ENCODE peak calls at places on chromosomes 3 and 15, in five cellular contexts. One of them, this sample, is unnamed.

GRCh38 chr15:88255496-88256171 is 905 bp downstream of the NTRK3 start:
- DNase-seq in Peyer's patch: no peak
- DNase-seq in kidney: no peak
- DNase-seq in A549: peak
- DNase-seq in hepatocyte: peak
- DNase-seq in this sample: no peak

GRCh38 chr15:92011611-92012367 is 158.3 kb downstream of the SLCO3A1 start:
- DNase-seq in kidney: no peak
- DNase-seq in hepatocyte: no peak
- DNase-seq in A549: no peak
- DNase-seq in Peyer's patch: no peak
- DNase-seq in this sample: peak

GRCh38 chr3:38454179-38454883 is 641 bp downstream of the ACVR2B start:
- DNase-seq in A549: peak
- DNase-seq in kidney: peak
- DNase-seq in hepatocyte: peak
- DNase-seq in Peyer's patch: peak
- DNase-seq in this sample: peak

GRCh38 chr15:100595964-100596363 is 6.0 kb downstream of the LINS1 start:
- DNase-seq in A549: no peak
- DNase-seq in Peyer's patch: no peak
- DNase-seq in kidney: no peak
- DNase-seq in hepatocyte: no peak
- DNase-seq in this sample: no peak

GRCh38 chr15:74792227-74793016 is 10.5 kb downstream of the CSK start:
- DNase-seq in hepatocyte: no peak
- DNase-seq in kidney: no peak
- DNase-seq in A549: no peak
- DNase-seq in Peyer's patch: no peak
- DNase-seq in this sample: no peak

GRCh38 chr3:73021301-73021700 is 24.7 kb downstream of the PPP4R2 start:
- DNase-seq in A549: no peak
- DNase-seq in kidney: no peak
- DNase-seq in Peyer's patch: no peak
- DNase-seq in hepatocyte: no peak
- DNase-seq in this sample: no peak

GRCh38 chr3:115858995-115859807 is 235.9 kb downstream of the GAP43 start:
- DNase-seq in A549: no peak
- DNase-seq in hepatocyte: no peak
- DNase-seq in kidney: no peak
- DNase-seq in Peyer's patch: no peak
- DNase-seq in this sample: no peak

GRCh38 chr3:89521328-89521727 is 413.9 kb downstream of the EPHA3 start:
- DNase-seq in hepatocyte: no peak
- DNase-seq in Peyer's patch: no peak
- DNase-seq in kidney: no peak
- DNase-seq in A549: no peak
- DNase-seq in this sample: no peak

GRCh38 chr15:88835646-88836045 is 32.4 kb downstream of the ACAN start:
- DNase-seq in kidney: no peak
- DNase-seq in Peyer's patch: no peak
- DNase-seq in A549: no peak
- DNase-seq in hepatocyte: no peak
- DNase-seq in this sample: no peak

GRCh38 chr3:152688313-152688712 is 146.6 kb upstream of the P2RY1 start:
- DNase-seq in A549: peak
- DNase-seq in hepatocyte: no peak
- DNase-seq in Peyer's patch: no peak
- DNase-seq in kidney: no peak
- DNase-seq in this sample: no peak

GRCh38 chr15:78570710-78571109 is 5.4 kb downstream of the CHRNA5 start:
- DNase-seq in hepatocyte: no peak
- DNase-seq in A549: peak
- DNase-seq in kidney: no peak
- DNase-seq in Peyer's patch: no peak
- DNase-seq in this sample: no peak

GRCh38 chr3:71350998-71351397 is 232.5 kb downstream of the FOXP1 start:
- DNase-seq in A549: no peak
- DNase-seq in Peyer's patch: no peak
- DNase-seq in kidney: no peak
- DNase-seq in hepatocyte: no peak
- DNase-seq in this sample: no peak

GRCh38 chr3:42519568-42519962 is 17.1 kb downstream of the VIPR1 start:
- DNase-seq in kidney: no peak
- DNase-seq in A549: no peak
- DNase-seq in hepatocyte: no peak
- DNase-seq in Peyer's patch: no peak
- DNase-seq in this sample: no peak

GRCh38 chr3:37170097-37170496 is 4.3 kb downstream of the LRRFIP2 start:
- DNase-seq in Peyer's patch: no peak
- DNase-seq in A549: no peak
- DNase-seq in kidney: no peak
- DNase-seq in hepatocyte: peak
- DNase-seq in this sample: no peak

GRCh38 chr3:4245671-4246070 is 57.5 kb upstream of the SETMAR start:
- DNase-seq in Peyer's patch: no peak
- DNase-seq in kidney: no peak
- DNase-seq in hepatocyte: peak
- DNase-seq in A549: peak
- DNase-seq in this sample: no peak

GRCh38 chr3:126126811-126127431 is 43.0 kb upstream of the SLC41A3 start:
- DNase-seq in A549: no peak
- DNase-seq in hepatocyte: no peak
- DNase-seq in kidney: peak
- DNase-seq in Peyer's patch: peak
- DNase-seq in this sample: no peak

GRCh38 chr3:192408721-192409151 is 318.6 kb downstream of the FGF12 start:
- DNase-seq in hepatocyte: peak
- DNase-seq in kidney: peak
- DNase-seq in A549: no peak
- DNase-seq in Peyer's patch: no peak
- DNase-seq in this sample: peak

GRCh38 chr3:52423214-52423613 is 21.7 kb downstream of the SEMA3G start:
- DNase-seq in A549: no peak
- DNase-seq in hepatocyte: no peak
- DNase-seq in Peyer's patch: peak
- DNase-seq in kidney: no peak
- DNase-seq in this sample: no peak

GRCh38 chr15:50736823-50737222 is 28.7 kb downstream of the SPPL2A start:
- DNase-seq in hepatocyte: no peak
- DNase-seq in A549: no peak
- DNase-seq in kidney: no peak
- DNase-seq in Peyer's patch: no peak
- DNase-seq in this sample: no peak

GRCh38 chr15:60320365-60320764 is 77.4 kb downstream of the ANXA2 start:
- DNase-seq in A549: no peak
- DNase-seq in hepatocyte: no peak
- DNase-seq in kidney: no peak
- DNase-seq in Peyer's patch: no peak
- DNase-seq in this sample: no peak

GRCh38 chr3:152320201-152320617 is 51.5 kb downstream of the MBNL1 start:
- DNase-seq in hepatocyte: no peak
- DNase-seq in kidney: no peak
- DNase-seq in Peyer's patch: no peak
- DNase-seq in A549: no peak
- DNase-seq in this sample: no peak

GRCh38 chr3:53250453-53250852 is 5.4 kb downstream of the TKT start:
- DNase-seq in hepatocyte: no peak
- DNase-seq in Peyer's patch: no peak
- DNase-seq in A549: no peak
- DNase-seq in kidney: no peak
- DNase-seq in this sample: no peak

GRCh38 chr15:80660114-80660513 is 35.0 kb upstream of the ABHD17C start:
- DNase-seq in A549: peak
- DNase-seq in Peyer's patch: peak
- DNase-seq in hepatocyte: peak
- DNase-seq in kidney: no peak
- DNase-seq in this sample: no peak

GRCh38 chr3:127059032-127059560 is 76.2 kb downstream of the PLXNA1 start:
- DNase-seq in Peyer's patch: no peak
- DNase-seq in kidney: no peak
- DNase-seq in A549: no peak
- DNase-seq in hepatocyte: no peak
- DNase-seq in this sample: no peak

GRCh38 chr3:132629928-132630327 is 29.7 kb downstream of the ACAD11 start:
- DNase-seq in kidney: no peak
- DNase-seq in hepatocyte: no peak
- DNase-seq in A549: no peak
- DNase-seq in Peyer's patch: no peak
- DNase-seq in this sample: no peak

GRCh38 chr3:116069024-116069423 is 376.3 kb downstream of the LSAMP start:
- DNase-seq in kidney: no peak
- DNase-seq in hepatocyte: no peak
- DNase-seq in Peyer's patch: no peak
- DNase-seq in A549: no peak
- DNase-seq in this sample: no peak

GRCh38 chr3:45955706-45956105 is 12.4 kb downstream of the CXCR6 start:
- DNase-seq in hepatocyte: no peak
- DNase-seq in kidney: no peak
- DNase-seq in A549: no peak
- DNase-seq in Peyer's patch: no peak
- DNase-seq in this sample: no peak

GRCh38 chr15:38226867-38227266 is 25.8 kb upstream of the SPRED1 start:
- DNase-seq in A549: peak
- DNase-seq in hepatocyte: peak
- DNase-seq in Peyer's patch: peak
- DNase-seq in kidney: no peak
- DNase-seq in this sample: peak

GRCh38 chr3:39639344-39640236 is 169.8 kb upstream of the MYRIP start:
- DNase-seq in hepatocyte: peak
- DNase-seq in kidney: no peak
- DNase-seq in A549: peak
- DNase-seq in Peyer's patch: no peak
- DNase-seq in this sample: no peak

GRCh38 chr3:125189378-125190165 is 23.0 kb downstream of the SLC12A8 start:
- DNase-seq in kidney: no peak
- DNase-seq in A549: no peak
- DNase-seq in hepatocyte: no peak
- DNase-seq in Peyer's patch: no peak
- DNase-seq in this sample: no peak

GRCh38 chr3:187370051-187370450 is 1.9 kb downstream of the RTP4 start:
- DNase-seq in kidney: no peak
- DNase-seq in A549: no peak
- DNase-seq in hepatocyte: no peak
- DNase-seq in Peyer's patch: no peak
- DNase-seq in this sample: no peak

GRCh38 chr3:187367561-187368103 is 553 bp upstream of the RTP4 start:
- DNase-seq in Peyer's patch: no peak
- DNase-seq in A549: no peak
- DNase-seq in hepatocyte: no peak
- DNase-seq in kidney: peak
- DNase-seq in this sample: no peak

GRCh38 chr3:187368765-187369450 is 723 bp downstream of the RTP4 start:
- DNase-seq in hepatocyte: no peak
- DNase-seq in A549: no peak
- DNase-seq in kidney: no peak
- DNase-seq in Peyer's patch: no peak
- DNase-seq in this sample: no peak

GRCh38 chr3:187368251-187368733 is at the start of gene RTP4:
- DNase-seq in A549: no peak
- DNase-seq in hepatocyte: peak
- DNase-seq in kidney: no peak
- DNase-seq in Peyer's patch: peak
- DNase-seq in this sample: no peak
- H3K27ac ChIP-seq in A549: no peak
- H3K27ac ChIP-seq in hepatocyte: peak
- H3K27ac ChIP-seq in kidney: peak
- H3K27ac ChIP-seq in Peyer's patch: peak
- H3K27ac ChIP-seq in this sample: peak

GRCh38 chr3:123635717-123636116 is 50.9 kb upstream of the HACD2 start:
- DNase-seq in kidney: no peak
- DNase-seq in A549: no peak
- DNase-seq in Peyer's patch: no peak
- DNase-seq in hepatocyte: no peak
- DNase-seq in this sample: no peak

GRCh38 chr3:123637131-123637530 is 52.3 kb upstream of the HACD2 start:
- DNase-seq in hepatocyte: peak
- DNase-seq in Peyer's patch: peak
- DNase-seq in A549: no peak
- DNase-seq in kidney: no peak
- DNase-seq in this sample: no peak

GRCh38 chr3:123637841-123638240 is 53.0 kb upstream of the HACD2 start:
- DNase-seq in Peyer's patch: peak
- DNase-seq in hepatocyte: no peak
- DNase-seq in A549: no peak
- DNase-seq in kidney: no peak
- DNase-seq in this sample: no peak

GRCh38 chr3:123635220-123635619 is 50.4 kb upstream of the HACD2 start:
- DNase-seq in A549: no peak
- DNase-seq in kidney: no peak
- DNase-seq in hepatocyte: no peak
- DNase-seq in Peyer's patch: no peak
- DNase-seq in this sample: no peak

DNA sequence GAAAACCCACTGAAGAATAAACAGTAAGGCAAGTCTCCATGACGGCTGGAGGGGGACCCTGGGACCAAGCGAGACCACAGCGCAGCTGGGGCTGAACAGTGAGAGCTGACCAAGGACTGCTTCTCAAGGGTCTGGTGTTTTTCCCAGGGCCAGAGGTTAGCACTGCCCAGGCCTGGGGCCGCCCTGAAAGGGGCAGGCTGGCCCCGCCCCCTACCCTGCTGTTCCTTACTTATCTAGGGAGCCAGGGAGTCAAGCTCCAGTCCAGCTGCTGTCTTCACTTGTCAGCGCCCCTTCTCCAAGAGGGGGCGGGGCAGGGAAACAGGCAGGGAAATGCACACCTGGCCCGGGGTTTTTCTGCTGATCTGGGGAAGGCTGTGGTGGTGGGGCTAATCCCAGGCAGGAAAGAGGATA is 51.6 kb upstream of the HACD2 start:
- DNase-seq in hepatocyte: peak
- DNase-seq in A549: no peak
- DNase-seq in kidney: no peak
- DNase-seq in Peyer's patch: peak
- DNase-seq in this sample: no peak
- H3K27ac ChIP-seq in hepatocyte: no peak
- H3K27ac ChIP-seq in A549: no peak
- H3K27ac ChIP-seq in kidney: no peak
- H3K27ac ChIP-seq in Peyer's patch: no peak
- H3K27ac ChIP-seq in this sample: peak

DNA sequence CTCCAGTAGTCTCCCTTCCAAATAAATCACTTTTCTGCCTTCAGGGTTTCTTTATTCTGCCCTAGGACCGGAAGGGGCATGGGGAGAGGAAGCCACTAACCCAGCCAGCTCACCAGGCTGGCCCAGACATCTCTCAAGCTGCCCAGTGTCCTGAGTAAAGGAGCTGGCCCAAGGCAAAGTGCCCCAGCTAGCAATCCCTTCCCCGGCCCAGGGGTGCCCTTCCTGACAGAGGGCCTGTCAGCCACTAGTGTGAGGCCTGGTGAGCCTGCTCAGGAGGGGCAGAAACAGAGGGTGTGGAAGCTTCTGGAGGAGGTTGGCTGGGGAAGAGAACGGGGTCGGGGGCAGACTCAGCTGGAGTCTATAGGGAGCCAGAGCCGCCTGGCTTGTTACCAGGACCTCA is 22.2 kb downstream of the SHF start:
- DNase-seq in kidney: peak
- DNase-seq in hepatocyte: no peak
- DNase-seq in Peyer's patch: no peak
- DNase-seq in A549: no peak
- DNase-seq in this sample: no peak
- H3K27ac ChIP-seq in kidney: no peak
- H3K27ac ChIP-seq in hepatocyte: no peak
- H3K27ac ChIP-seq in Peyer's patch: no peak
- H3K27ac ChIP-seq in A549: peak
- H3K27ac ChIP-seq in this sample: no peak

GRCh38 chr15:57444877-57445513 is 68.7 kb downstream of the CGNL1 start:
- DNase-seq in A549: no peak
- DNase-seq in hepatocyte: no peak
- DNase-seq in Peyer's patch: no peak
- DNase-seq in kidney: no peak
- DNase-seq in this sample: no peak
- H3K27ac ChIP-seq in A549: peak
- H3K27ac ChIP-seq in hepatocyte: peak
- H3K27ac ChIP-seq in Peyer's patch: no peak
- H3K27ac ChIP-seq in kidney: no peak
- H3K27ac ChIP-seq in this sample: no peak

This sample was measured in caudate nucleus.